ENCODE peak calls at places on chromosomes 2 and 18, in eight cellular contexts. P is pancreas; Z is IMR-90; Y is right lobe of liver; D is AG04450; B is left ventricle myocardium inferior; K is naive thymus-derived CD4-positive, alpha-beta T cell; Q is GM12878. F is an unnamed sample.

GRCh38 chr2:43293744-43294695 is 67.6 kb upstream of the ZFP36L2 start:
- DNase-seq in D (peak; percentile 94), Y (no peak), Z (peak; percentile 100), Q (peak; percentile 90), B (no peak), P (no peak), K (no peak), F (peak; percentile 99)

GRCh38 chr2:69628325-69629038 is 15.1 kb downstream of the AAK1 start:
- DNase-seq in B (no peak), D (no peak), Q (no peak), Y (no peak), Z (no peak), P (no peak), K (no peak), F (no peak)

GRCh38 chr2:230942920-230943896 is 18.2 kb upstream of the GPR55 start:
- DNase-seq in Z (no peak), P (no peak), D (no peak), K (no peak), Y (no peak), B (no peak), Q (peak; percentile 82), F (no peak)

GRCh38 chr2:194100201-194100600 is 1556.8 kb upstream of the SLC39A10 start:
- DNase-seq in K (no peak), D (no peak), Q (no peak), Y (no peak), B (no peak), Z (no peak), P (no peak), F (no peak)

GRCh38 chr2:70988151-70988550 is 6.5 kb downstream of the TEX261 start:
- DNase-seq in Q (no peak), K (no peak), Y (no peak), P (peak; percentile 62), D (no peak), Z (no peak), B (peak; percentile 38), F (no peak)

GRCh38 chr2:105184420-105184819 is 57.1 kb upstream of the GPR45 start:
- DNase-seq in Z (no peak), D (no peak), Y (no peak), Q (no peak), P (no peak), B (no peak), K (no peak), F (no peak)

GRCh38 chr2:96091141-96091710 is 25.1 kb downstream of the ADRA2B start:
- DNase-seq in P (no peak), Y (no peak), K (no peak), Q (no peak), D (no peak), B (peak; percentile 13), Z (no peak), F (no peak)

GRCh38 chr2:3545788-3546478 is 12.2 kb downstream of the RNASEH1 start:
- DNase-seq in D (no peak), Y (no peak), K (no peak), Q (no peak), Z (no peak), P (no peak), B (no peak), F (no peak)

GRCh38 chr2:172931256-172931894 is 144.3 kb upstream of the MAP3K20 start:
- DNase-seq in Q (no peak), Z (peak; percentile 75), B (no peak), K (peak; percentile 23), P (no peak), Y (no peak), D (no peak), F (no peak)

GRCh38 chr2:26786207-26787023 is 559 bp downstream of the CENPA start:
- DNase-seq in Z (no peak), Y (peak; percentile 57), B (no peak), D (no peak), P (no peak), K (no peak), Q (no peak), F (no peak)

GRCh38 chr2:38274286-38275276 is 102.5 kb downstream of the ATL2 start:
- DNase-seq in P (no peak), K (peak; percentile 25), B (no peak), Y (no peak), Q (peak; percentile 65), D (peak; percentile 72), Z (peak; percentile 87), F (peak; percentile 49)

GRCh38 chr2:27661371-27661770 is 2.0 kb downstream of the SUPT7L start:
- DNase-seq in Q (no peak), Y (no peak), D (no peak), B (no peak), K (no peak), Z (no peak), P (no peak), F (no peak)

GRCh38 chr18:50573679-50574078 is 13.8 kb downstream of the MAPK4 start:
- DNase-seq in Z (no peak), K (no peak), B (no peak), Y (no peak), P (no peak), D (no peak), Q (no peak), F (no peak)

GRCh38 chr2:42867093-42868065 is 75.0 kb upstream of the HAAO start:
- DNase-seq in P (no peak), Y (no peak), Z (no peak), K (no peak), D (no peak), Q (no peak), B (no peak), F (no peak)

DNA sequence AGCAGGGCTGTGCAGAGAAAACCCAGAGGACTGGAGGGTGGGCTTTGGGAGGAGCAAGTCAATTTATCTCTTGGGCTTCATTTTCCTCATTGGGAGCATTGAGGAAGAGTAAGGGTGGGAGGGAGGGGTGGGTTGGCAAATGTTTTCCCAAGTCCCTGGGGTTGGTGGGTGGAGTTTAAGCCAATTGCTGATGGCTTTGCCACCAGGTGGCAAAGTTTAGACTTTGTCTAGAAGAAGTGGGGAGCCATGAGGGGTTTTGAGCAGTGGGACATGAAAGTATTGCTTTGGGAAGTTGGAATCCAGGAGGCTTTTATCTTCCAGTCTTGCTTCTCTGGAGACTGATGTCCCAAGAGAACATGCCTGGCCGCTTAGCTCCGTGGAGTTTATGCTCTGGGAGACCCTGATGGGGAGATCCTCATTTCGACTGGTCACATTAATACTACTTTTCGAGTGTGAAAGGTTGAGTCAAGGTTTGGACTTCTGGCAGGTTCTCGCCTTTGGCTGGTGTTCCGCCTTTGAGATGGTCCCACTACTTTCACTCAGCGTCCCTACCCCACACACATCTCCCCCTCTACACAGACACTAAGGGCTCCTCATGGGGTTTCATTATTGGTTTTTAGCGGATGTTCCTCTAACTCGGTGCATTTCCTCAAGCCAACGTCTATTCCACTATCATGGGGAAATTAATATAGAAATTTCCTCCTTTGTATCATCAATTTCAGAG is 126.7 kb downstream of the PRKCE start:
- DNase-seq in B (no peak), K (no peak), Z (no peak), Q (no peak), Y (no peak), P (no peak), D (no peak), F (no peak)
- H3K4me3 ChIP-seq in B (no peak overlapping the region), K (no peak overlapping the region), Z (no peak overlapping the region), Q (no peak overlapping the region), Y (no peak overlapping the region), P (peak overlapping the region; percentile 12), D (no peak overlapping the region), F (no peak overlapping the region)

GRCh38 chr2:216497382-216497781 is 1.3 kb upstream of the RPL37A start:
- DNase-seq in D (no peak), K (no peak), B (no peak), P (no peak), Z (no peak), Q (no peak), Y (no peak), F (no peak)
- H3K4me3 ChIP-seq in D (peak overlapping the region; percentile 88), K (no peak overlapping the region), B (peak overlapping the region; percentile 88), P (no peak overlapping the region), Z (no peak overlapping the region), Q (peak overlapping the region; percentile 94), Y (peak overlapping the region; percentile 68), F (peak overlapping the region; percentile 97)

GRCh38 chr2:63050186-63050915 is at the start of gene OTX1:
- DNase-seq in K (no peak), P (peak; percentile 88), D (no peak), Q (peak; percentile 41), Y (peak; percentile 74), Z (peak; percentile 21), B (no peak), F (no peak)

GRCh38 chr2:63047193-63047533 is 3.5 kb upstream of the OTX1 start:
- DNase-seq in D (no peak), Q (no peak), P (no peak), B (no peak), Y (no peak), Z (no peak), K (no peak), F (no peak)

GRCh38 chr2:63048367-63049171 is 2.1 kb upstream of the OTX1 start:
- DNase-seq in B (no peak), P (peak; percentile 20), Y (no peak), D (no peak), Q (no peak), K (no peak), Z (no peak), F (no peak)

GRCh38 chr2:63049291-63050185 is 1.1 kb upstream of the OTX1 start:
- DNase-seq in P (peak; percentile 17), K (no peak), Q (no peak), D (no peak), Y (no peak), B (no peak), Z (peak; percentile 8), F (no peak)

DNA sequence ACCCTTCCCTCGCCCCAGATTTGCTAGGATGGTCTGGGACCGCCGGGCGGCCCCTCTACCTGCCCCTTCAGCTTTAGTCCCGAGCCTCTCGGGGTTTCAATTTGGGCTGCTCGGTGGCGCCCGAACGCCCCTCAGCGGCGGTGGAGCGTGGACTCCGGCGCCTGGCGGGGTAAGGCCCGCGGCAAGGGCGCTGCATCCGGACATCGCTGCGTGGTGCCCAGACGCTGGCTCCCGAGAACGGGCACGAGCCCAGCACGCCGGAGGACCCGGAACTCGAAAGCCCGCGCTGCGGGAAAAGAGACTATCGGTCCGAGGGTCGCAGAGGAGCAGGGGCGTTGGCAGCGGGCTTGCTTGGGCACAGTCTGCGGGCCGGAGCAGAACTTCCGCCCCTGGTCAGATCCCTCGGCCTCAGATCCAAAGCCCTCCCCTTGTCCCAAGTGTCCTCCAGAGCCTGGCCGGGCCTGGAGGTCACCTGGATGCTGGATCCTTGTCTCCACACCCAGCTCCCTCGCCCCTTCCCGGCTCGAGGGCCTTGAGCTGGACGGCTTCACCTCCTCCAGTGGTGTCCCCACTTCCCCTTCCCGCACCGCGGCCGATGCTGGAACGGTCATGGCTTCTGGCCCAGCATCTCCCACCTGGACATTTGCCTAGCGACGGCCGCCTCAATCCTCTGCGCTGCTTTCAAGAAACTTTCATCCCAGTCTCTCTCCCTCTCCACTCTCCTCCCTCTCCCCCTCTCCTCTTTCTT is 2.9 kb upstream of the OTX1 start:
- DNase-seq in P (peak; percentile 24), Q (no peak), B (no peak), D (no peak), K (no peak), Y (no peak), Z (no peak), F (no peak)
- H3K4me3 ChIP-seq in P (no peak overlapping the region), Q (peak overlapping the region; percentile 35), B (peak overlapping the region; percentile 48), D (no peak overlapping the region), K (no peak overlapping the region), Y (no peak overlapping the region), Z (no peak overlapping the region), F (no peak overlapping the region)

DNA sequence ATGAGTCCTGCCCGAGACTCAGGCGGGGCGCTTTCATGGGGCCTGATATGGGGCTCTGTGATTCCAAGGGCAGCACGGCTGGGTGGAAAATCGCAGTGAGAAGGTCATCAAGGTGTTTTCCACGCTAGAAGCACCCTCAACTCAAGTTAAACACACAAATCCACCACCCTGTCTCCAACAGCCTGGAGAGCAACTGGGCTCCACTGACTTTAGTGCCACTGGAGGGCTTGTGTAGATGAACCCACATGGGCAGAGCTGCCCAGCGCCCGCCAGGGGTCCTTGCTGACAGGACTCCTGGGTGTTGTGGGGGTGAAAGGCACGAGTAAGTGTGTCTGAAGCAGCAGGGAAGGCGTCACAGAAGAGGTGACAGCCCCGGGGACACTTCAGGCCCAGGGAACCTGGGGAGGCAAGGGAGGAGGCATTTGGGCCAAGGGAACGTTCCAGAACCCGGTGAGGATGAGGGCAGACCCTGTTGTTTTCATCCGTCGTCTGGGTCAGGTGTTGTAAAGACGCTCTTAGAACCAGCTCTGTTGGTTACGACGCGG is 51.8 kb upstream of the CTDP1 start:
- DNase-seq in D (no peak), Q (no peak), K (no peak), P (no peak), Y (no peak), Z (no peak), B (no peak), F (no peak)
- H3K4me3 ChIP-seq in D (no peak overlapping the region), Q (no peak overlapping the region), K (no peak overlapping the region), P (no peak overlapping the region), Y (no peak overlapping the region), Z (no peak overlapping the region), B (no peak overlapping the region), F (no peak overlapping the region)

F was measured in skeletal muscle cell.